ENCODE peak calls at places on chromosomes 2 and 18, in four cellular contexts. J is endothelial cell of umbilical vein, C is brain microvascular endothelial cell, F is lower leg skin. S is an unnamed sample.

GRCh38 chr2:160876765-160877164 is 283.5 kb upstream of the TANK start:
- DNase-seq in J (no peak), C (no peak), F (no peak), S (no peak)

GRCh38 chr18:2914844-2915243 is 68.0 kb downstream of the EMILIN2 start:
- DNase-seq in J (no peak), C (no peak), F (no peak), S (no peak)

GRCh38 chr2:5433855-5434254 is 258.3 kb upstream of the SOX11 start:
- DNase-seq in J (no peak), C (no peak), F (no peak), S (no peak)

GRCh38 chr2:12498703-12499102 is 218.0 kb upstream of the TRIB2 start:
- DNase-seq in J (no peak), C (peak), F (no peak), S (no peak)

GRCh38 chr2:74632939-74633312 is 15.2 kb downstream of the M1AP start:
- DNase-seq in J (no peak), C (no peak), F (no peak), S (no peak)

GRCh38 chr2:135657806-135658582 is 83.7 kb upstream of the UBXN4 start:
- DNase-seq in J (no peak), C (no peak), F (no peak), S (no peak)

GRCh38 chr2:119022678-119023077 is 80.7 kb downstream of the MARCO start:
- DNase-seq in J (no peak), C (no peak), F (no peak), S (no peak)

GRCh38 chr2:96400049-96401000 is 64.8 kb downstream of the NCAPH start:
- DNase-seq in J (no peak), C (no peak), F (no peak), S (no peak)

GRCh38 chr2:49224426-49225010 is 70.2 kb upstream of the FSHR start:
- DNase-seq in J (no peak), C (no peak), F (no peak), S (no peak)

GRCh38 chr2:127121776-127122176 is 14.8 kb upstream of the BIN1 start:
- DNase-seq in J (no peak), C (no peak), F (no peak), S (no peak)

GRCh38 chr2:236237468-236238190 is 26.6 kb downstream of the ASB18 start:
- DNase-seq in J (no peak), C (no peak), F (no peak), S (no peak)

GRCh38 chr2:170369894-170370293 is 191.9 kb downstream of the MYO3B start:
- DNase-seq in J (peak), C (no peak), F (no peak), S (peak)

GRCh38 chr2:237257471-237257951 is 156.5 kb downstream of the COL6A3 start:
- DNase-seq in J (peak), C (no peak), F (no peak), S (no peak)

GRCh38 chr18:57727952-57728807 is 74.9 kb downstream of the ATP8B1 start:
- DNase-seq in J (peak), C (peak), F (no peak), S (no peak)

GRCh38 chr2:203935568-203935967 is 995 bp upstream of the ICOS start:
- DNase-seq in J (no peak), C (no peak), F (no peak), S (no peak)

GRCh38 chr2:27798948-27799645 is 27.6 kb downstream of the MRPL33 start:
- DNase-seq in J (peak), C (peak), F (peak), S (peak)

GRCh38 chr2:44708646-44709000 is 232.9 kb upstream of the SIX3 start:
- DNase-seq in J (no peak), C (no peak), F (no peak), S (no peak)

GRCh38 chr2:107259011-107259410 is 373.0 kb upstream of the ST6GAL2 start:
- DNase-seq in J (no peak), C (no peak), F (no peak), S (no peak)

GRCh38 chr18:26540041-26540628 is 8.2 kb downstream of the KCTD1 start:
- DNase-seq in J (no peak), C (no peak), F (no peak), S (no peak)

GRCh38 chr2:111705206-111705605 is 178.8 kb downstream of the ANAPC1 start:
- DNase-seq in J (no peak), C (no peak), F (no peak), S (no peak)

GRCh38 chr2:239910404-239910803 is 114.7 kb downstream of the NDUFA10 start:
- DNase-seq in J (no peak), C (no peak), F (no peak), S (no peak)

GRCh38 chr2:136013962-136014361 is 28.5 kb upstream of the DARS1 start:
- DNase-seq in J (peak), C (no peak), F (no peak), S (no peak)

GRCh38 chr2:137192366-137193315 is 427.3 kb downstream of the THSD7B start:
- DNase-seq in J (no peak), C (peak), F (no peak), S (no peak)

GRCh38 chr2:105929506-105929905 is 184.8 kb downstream of the NCK2 start:
- DNase-seq in J (peak), C (no peak), F (no peak), S (no peak)

GRCh38 chr2:134490535-134490934 is 228.3 kb downstream of the TMEM163 start:
- DNase-seq in J (no peak), C (no peak), F (no peak), S (no peak)

GRCh38 chr2:134493797-134494196 is 225.0 kb downstream of the TMEM163 start:
- DNase-seq in J (no peak), C (no peak), F (no peak), S (no peak)

GRCh38 chr2:134489732-134490384 is 228.9 kb downstream of the TMEM163 start:
- DNase-seq in J (no peak), C (no peak), F (no peak), S (no peak)

GRCh38 chr2:134491022-134491421 is 227.8 kb downstream of the TMEM163 start:
- DNase-seq in J (no peak), C (no peak), F (no peak), S (no peak)

GRCh38 chr2:134491796-134492441 is 226.9 kb downstream of the TMEM163 start:
- DNase-seq in J (no peak), C (no peak), F (no peak), S (no peak)
- TF ChIP-seq CTCF in J (peak), C (no peak), F (no peak), S (no peak)

DNA sequence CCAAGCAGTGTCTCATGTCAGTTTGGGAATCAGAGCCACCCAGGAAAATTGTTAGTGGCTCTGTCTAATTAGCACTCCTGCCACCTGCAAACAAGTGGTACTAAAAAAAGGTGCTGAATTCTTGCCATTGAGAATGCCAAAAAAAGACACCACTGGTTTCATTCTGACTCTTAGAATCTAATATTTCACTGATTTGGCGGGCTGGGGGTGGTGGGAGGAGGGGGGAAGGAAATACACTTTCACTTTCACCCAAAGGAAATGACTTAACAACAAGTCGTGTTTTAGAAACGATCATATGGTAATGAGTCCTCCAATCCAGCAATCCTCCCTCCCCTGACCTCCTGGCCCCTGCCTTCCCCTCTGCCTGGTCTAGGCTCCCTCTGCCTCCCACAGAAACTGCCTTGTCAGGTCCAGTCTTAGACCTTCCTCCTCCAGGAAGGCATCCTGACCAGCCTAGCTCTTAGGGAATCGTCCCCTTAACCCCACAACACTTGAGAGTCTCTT is 4.4 kb upstream of the KLHL29 start:
- DNase-seq in J (peak), C (no peak), F (no peak), S (no peak)
- H3K4me3 ChIP-seq in J (no peak), C (no peak), F (no peak), S (no peak)

GRCh38 chr2:16034151-16034974 is 94.0 kb downstream of the MYCN start:
- DNase-seq in J (no peak), C (no peak), F (no peak), S (no peak)
- TF ChIP-seq CTCF in J (no peak), C (no peak), F (no peak), S (no peak)

DNA sequence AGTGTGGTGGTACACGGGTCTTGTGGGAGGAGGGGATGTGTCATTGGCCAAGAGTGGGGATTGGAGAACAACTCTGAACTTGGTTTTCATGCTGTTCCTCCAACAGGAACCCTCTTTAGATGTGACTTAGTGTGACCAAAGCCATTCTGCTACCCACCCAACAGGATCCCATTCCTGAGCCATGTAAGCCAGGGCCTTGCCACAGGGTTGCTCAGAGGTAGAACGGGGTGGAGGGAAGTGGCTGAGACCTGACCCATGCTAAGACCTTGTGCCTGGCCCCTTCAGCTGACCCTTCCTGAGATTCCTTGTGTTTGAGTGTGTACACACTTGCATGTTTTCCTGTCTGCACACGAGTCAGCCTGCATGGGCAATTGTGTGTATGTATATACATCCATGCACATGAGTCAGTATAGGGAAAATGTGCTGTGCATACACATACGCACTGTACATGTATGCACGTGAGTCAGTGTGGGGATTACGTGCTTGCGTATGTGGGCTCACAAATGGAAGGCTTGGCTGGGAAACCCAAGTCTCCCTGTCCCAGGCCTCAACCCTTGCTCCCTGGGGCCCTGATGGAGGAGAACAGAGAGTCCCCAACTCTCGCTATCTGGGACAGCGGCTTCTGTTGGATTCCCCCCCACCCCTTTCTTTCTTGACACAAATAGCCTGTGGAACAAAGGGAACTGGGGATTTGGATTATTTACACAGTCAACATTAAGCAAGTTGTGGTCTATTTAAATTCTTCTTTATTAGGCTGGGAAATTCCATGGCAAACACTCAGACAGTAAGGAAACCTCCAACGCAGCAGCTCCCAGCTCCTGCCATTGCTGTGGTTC is 339.8 kb downstream of the DYSF start:
- DNase-seq in J (no peak), C (peak), F (no peak), S (peak)
- H3K4me3 ChIP-seq in J (no peak), C (no peak), F (no peak), S (no peak)

DNA sequence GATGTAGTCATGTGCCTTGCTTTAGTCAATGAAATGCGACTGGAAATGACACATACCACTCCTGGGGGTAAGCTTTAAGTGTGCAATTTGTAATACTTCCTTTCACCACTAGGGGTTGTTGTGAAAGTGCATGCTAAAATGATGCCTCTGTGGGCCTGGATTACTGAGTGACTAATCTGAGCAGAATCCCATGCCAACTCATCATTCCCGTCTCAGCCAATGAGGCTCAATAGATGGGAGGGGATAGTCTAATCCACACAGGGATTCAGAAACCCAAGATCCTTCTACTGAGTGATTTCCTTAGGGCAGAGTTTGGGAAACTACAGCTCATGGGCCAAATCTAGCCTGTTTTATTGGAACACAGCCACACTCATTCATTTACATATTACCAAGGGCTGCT is 54.0 kb downstream of the HRH4 start:
- DNase-seq in J (peak), C (peak), F (no peak), S (no peak)
- TF ChIP-seq CTCF in J (peak), C (peak), F (no peak), S (peak)